ENCODE peak calls at places on chromosomes 7 and 10, in four cellular contexts. X is GM12878, L is HepG2, R is K562. N is an unnamed sample.

GRCh38 chr10:102815790-102816549 is 21.2 kb downstream of the CYP17A1 start:
- DNase-seq in R (no peak), X (no peak), L (no peak), N (no peak)

GRCh38 chr7:3942778-3943177 is 641.7 kb downstream of the SDK1 start:
- DNase-seq in R (no peak), L (no peak), X (no peak), N (no peak)

GRCh38 chr7:94289071-94289470 is 105.6 kb upstream of the COL1A2 start:
- DNase-seq in X (no peak), L (peak), R (peak), N (peak)

GRCh38 chr10:46265981-46266505 is 20.8 kb upstream of the ANTXRL start:
- DNase-seq in R (no peak), L (no peak), X (no peak), N (no peak)

GRCh38 chr10:33483124-33483794 is 148.8 kb upstream of the NRP1 start:
- DNase-seq in R (no peak), L (no peak), X (no peak), N (peak)

GRCh38 chr10:4931587-4931986 is 31.6 kb upstream of the AKR1C1 start:
- DNase-seq in L (no peak), R (no peak), X (no peak), N (no peak)

GRCh38 chr10:48523820-48524758 is 80.8 kb downstream of the ARHGAP22 start:
- DNase-seq in X (no peak), L (no peak), R (peak), N (peak)

GRCh38 chr7:40211291-40212003 is 76.6 kb downstream of the SUGCT start:
- DNase-seq in L (no peak), R (no peak), X (no peak), N (no peak)

GRCh38 chr10:61896854-61897661 is 4.4 kb upstream of the ARID5B start:
- DNase-seq in L (peak), X (peak), R (peak), N (peak)

GRCh38 chr10:77718957-77719356 is 81.3 kb upstream of the KCNMA1 start:
- DNase-seq in X (no peak), R (no peak), L (no peak), N (no peak)

DNA sequence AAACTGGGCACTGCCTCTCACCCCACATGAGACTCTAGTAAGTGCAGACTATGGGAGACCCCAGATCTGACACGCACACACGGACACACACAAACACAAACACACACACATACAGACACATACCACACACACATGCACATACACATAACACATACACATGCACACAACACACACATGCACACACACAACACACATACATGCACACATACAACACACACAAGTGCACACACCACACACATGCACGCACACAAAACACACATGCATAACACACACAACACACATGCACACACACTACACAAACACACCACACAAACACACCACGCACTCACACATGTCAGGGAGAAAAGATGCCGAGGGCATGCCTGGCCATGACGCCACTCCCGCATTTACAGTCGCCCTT is 205.5 kb downstream of the TYW1B start:
- DNase-seq in X (no peak), L (no peak), R (no peak), N (no peak)
- TF ChIP-seq TARDBP in X (no peak), L (no peak), R (no peak), N (peak)

GRCh38 chr10:124125305-124126116 is 32.1 kb upstream of the CHST15 start:
- DNase-seq in X (no peak), R (no peak), L (peak), N (peak)
- TF ChIP-seq SP1 in X (no peak), R (no peak), L (no peak), N (no peak)

DNA sequence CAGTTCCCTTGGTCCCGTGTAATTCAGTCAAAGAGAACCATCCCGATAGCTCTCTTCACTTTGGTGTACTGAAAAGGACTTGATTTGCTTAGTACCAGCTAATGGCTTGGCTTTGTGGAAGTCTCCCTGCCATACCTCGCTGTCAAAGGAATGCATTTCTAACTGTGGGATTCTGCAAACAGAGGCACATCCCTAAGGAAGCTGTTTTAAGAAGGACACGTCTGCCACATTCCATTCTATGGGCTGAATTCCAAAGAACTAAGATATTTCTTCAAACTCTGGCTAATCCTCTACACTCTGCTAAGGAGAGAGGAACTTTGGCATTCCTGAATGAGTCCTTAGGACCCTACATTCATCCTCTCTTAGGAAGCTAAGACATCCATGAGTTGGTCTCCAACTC is 327.9 kb downstream of the SFMBT2 start:
- DNase-seq in R (no peak), X (no peak), L (no peak), N (no peak)
- TF ChIP-seq BHLHE40 in R (no peak), X (no peak), L (no peak), N (no peak)

GRCh38 chr7:33680682-33681081 is 224.7 kb upstream of the BMPER start:
- DNase-seq in X (no peak), L (no peak), R (no peak), N (no peak)

GRCh38 chr7:33687601-33688000 is 217.7 kb upstream of the BMPER start:
- DNase-seq in R (no peak), X (no peak), L (no peak), N (no peak)

GRCh38 chr7:33685488-33685887 is 219.9 kb upstream of the BMPER start:
- DNase-seq in X (no peak), R (no peak), L (no peak), N (no peak)

GRCh38 chr7:33686001-33686591 is 219.2 kb upstream of the BMPER start:
- DNase-seq in X (no peak), L (no peak), R (peak), N (no peak)
- TF ChIP-seq TARDBP in X (no peak), L (no peak), R (no peak), N (no peak)

GRCh38 chr10:95289003-95289920 is 1.5 kb downstream of the PDLIM1 start:
- DNase-seq in R (peak), L (no peak), X (no peak), N (peak)
- TF ChIP-seq SP1 in R (no peak), L (no peak), X (no peak), N (no peak)

DNA sequence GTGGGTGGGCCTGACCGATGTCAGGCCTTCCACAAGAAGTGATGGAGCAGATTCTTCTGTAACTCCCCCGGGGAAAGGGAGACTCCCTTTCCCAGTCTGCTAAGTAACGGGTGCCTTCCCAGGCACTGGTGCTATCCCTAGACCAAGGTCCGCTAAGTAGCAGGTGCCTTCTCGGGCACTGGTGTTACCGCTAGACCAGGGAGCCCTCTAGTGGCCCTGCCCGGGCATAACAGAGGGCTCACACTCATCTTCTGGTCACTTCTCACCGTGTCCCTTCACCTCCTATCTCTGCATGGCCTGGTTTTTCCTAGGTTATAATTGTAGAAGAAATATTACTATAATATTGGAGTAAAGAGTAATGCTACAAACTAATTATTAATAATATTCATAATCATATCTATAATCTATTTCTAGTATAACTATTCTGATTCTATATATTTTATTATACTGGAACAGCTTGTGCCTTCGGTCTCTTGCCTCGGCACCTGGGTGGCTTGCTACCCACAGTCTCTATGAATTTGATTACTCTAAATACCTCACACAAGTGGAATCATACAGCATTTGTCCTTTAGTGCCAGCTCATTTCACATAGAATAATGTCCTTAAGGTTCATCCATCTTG is 1378.7 kb downstream of the XPNPEP1 start:
- DNase-seq in X (no peak), R (peak), L (peak), N (peak)
- TF ChIP-seq BHLHE40 in X (peak), R (no peak), L (no peak), N (no peak)

GRCh38 chr7:43879477-43879876 is 10.2 kb upstream of the MRPS24 start:
- DNase-seq in R (no peak), L (no peak), X (no peak), N (no peak)
- TF ChIP-seq TARDBP in R (no peak), L (no peak), X (no peak), N (no peak)

DNA sequence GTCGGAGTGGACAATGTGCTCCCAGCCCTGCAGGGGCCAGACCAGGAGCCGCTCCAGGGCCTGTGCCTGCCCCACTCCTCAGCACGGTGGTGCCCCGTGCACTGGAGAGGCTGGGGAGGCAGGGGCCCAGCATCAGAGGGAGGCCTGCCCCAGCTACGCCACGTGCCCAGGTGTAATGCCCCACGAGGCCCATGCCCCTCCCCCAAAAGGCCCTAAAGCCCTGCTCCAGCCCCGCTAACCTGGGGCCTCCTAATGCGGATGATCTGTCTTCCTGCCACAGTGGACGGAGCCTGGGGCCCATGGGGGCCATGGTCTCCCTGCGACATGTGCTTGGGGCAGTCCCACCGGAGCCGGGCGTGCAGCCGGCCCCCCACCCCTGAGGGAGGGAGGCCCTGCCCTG is 23.7 kb upstream of the ZNF862 start:
- DNase-seq in X (no peak), L (no peak), R (no peak), N (no peak)
- TF ChIP-seq SP1 in X (no peak), L (no peak), R (no peak), N (no peak)

DNA sequence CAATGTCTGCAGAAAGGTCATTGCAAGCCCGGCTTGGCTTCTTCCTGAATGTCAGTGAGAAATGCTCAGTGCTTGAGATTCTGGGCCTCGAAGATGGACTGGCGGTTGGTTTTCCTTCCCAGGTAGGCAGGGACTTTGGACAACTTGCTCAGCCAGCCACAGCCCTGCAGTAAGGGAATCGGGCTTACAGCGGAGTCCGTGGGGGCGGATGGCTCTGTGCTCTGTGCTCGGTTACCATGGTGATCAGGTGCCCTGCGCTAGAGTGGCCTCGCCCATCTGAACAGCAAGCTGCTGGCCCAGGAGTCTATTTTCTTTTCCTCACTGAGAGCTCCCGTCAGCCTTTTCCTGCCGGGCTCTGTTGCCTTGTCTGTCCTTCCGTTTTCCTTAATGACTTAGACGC is 77.8 kb upstream of the SH2B2 start:
- DNase-seq in L (no peak), R (no peak), X (no peak), N (no peak)
- TF ChIP-seq BHLHE40 in L (no peak), R (no peak), X (no peak), N (no peak)

N was measured in HEK293T.